ENCODE peak calls at places on chromosome X, in four cellular contexts. O is HCEC 1CT; H is NCI-H1417; Y is activated CD4-positive, alpha-beta T cell treated with anti-CD3 and anti-CD28 coated beads, Interleukin-2, amount 50 U/mL, for 4 hours. P is an unnamed sample.

GRCh38 chrX:6852121-6852520 is 295.4 kb upstream of the STS start:
- DNase-seq in O (no peak), H (no peak), Y (no peak), P (no peak)

GRCh38 chrX:20531667-20532066 is 265.0 kb upstream of the RPS6KA3 start:
- DNase-seq in O (peak; percentile 48), H (no peak), Y (no peak), P (no peak)

GRCh38 chrX:118350221-118350620 is 4.3 kb downstream of the WDR44 start:
- DNase-seq in O (peak; percentile 51), H (no peak), Y (no peak), P (no peak)

GRCh38 chrX:126165721-126166401 is at the start of gene DCAF12L2:
- DNase-seq in O (no peak), H (no peak), Y (no peak), P (peak; percentile 8)

GRCh38 chrX:10111364-10112148 is 45.2 kb upstream of the CLCN4 start:
- DNase-seq in O (no peak), H (no peak), Y (peak; percentile 56), P (no peak)

GRCh38 chrX:20515841-20516461 is 249.2 kb upstream of the RPS6KA3 start:
- DNase-seq in O (peak; percentile 88), H (no peak), Y (no peak), P (no peak)

GRCh38 chrX:39073131-39073530 is 271.9 kb downstream of the MID1IP1 start:
- DNase-seq in O (no peak), H (no peak), Y (no peak), P (no peak)

GRCh38 chrX:458631-459061 is 71.9 kb upstream of the PPP2R3B start:
- DNase-seq in O (no peak), H (no peak), Y (no peak), P (no peak)

GRCh38 chrX:106243376-106243775 is 75.3 kb downstream of the PWWP3B start:
- DNase-seq in O (no peak), H (no peak), Y (no peak), P (no peak)

GRCh38 chrX:110167952-110168451 is 149.9 kb downstream of the AMMECR1 start:
- DNase-seq in O (no peak), H (no peak), Y (peak; percentile 16), P (peak; percentile 58)

GRCh38 chrX:41923925-41924693 is 755 bp upstream of the CASK start:
- DNase-seq in O (peak; percentile 42), H (peak; percentile 25), Y (no peak), P (peak; percentile 66)

GRCh38 chrX:103254171-103254824 is 657 bp downstream of the TCEAL8 start:
- DNase-seq in O (peak; percentile 18), H (no peak), Y (no peak), P (peak; percentile 70)

GRCh38 chrX:111854778-111855490 is 21.0 kb upstream of the TRPC5OS start:
- DNase-seq in O (no peak), H (no peak), Y (no peak), P (peak; percentile 25)

GRCh38 chrX:150205011-150205410 is 158.1 kb upstream of the MAMLD1 start:
- DNase-seq in O (peak; percentile 39), H (no peak), Y (no peak), P (no peak)

GRCh38 chrX:57156397-57157049 is 19.3 kb upstream of the SPIN2A start:
- DNase-seq in O (peak; percentile 4), H (no peak), Y (no peak), P (no peak)

GRCh38 chrX:2692221-2693122 is 1.4 kb downstream of the CD99 start:
- DNase-seq in O (peak; percentile 45), H (no peak), Y (no peak), P (no peak)

GRCh38 chrX:149825424-149825823 is 43.7 kb downstream of the MAGEA9 start:
- DNase-seq in O (no peak), H (peak; percentile 13), Y (peak; percentile 31), P (peak; percentile 26)

GRCh38 chrX:45630078-45630477 is 429.4 kb upstream of the DIPK2B start:
- DNase-seq in O (no peak), H (no peak), Y (no peak), P (no peak)

GRCh38 chrX:43805579-43805978 is 76.7 kb downstream of the MAOB start:
- DNase-seq in O (no peak), H (no peak), Y (no peak), P (no peak)

GRCh38 chrX:80817002-80817401 is 7.3 kb upstream of the BRWD3 start:
- DNase-seq in O (no peak), H (no peak), Y (no peak), P (no peak)

GRCh38 chrX:108732630-108733321 is 3.6 kb downstream of the IRS4 start:
- DNase-seq in O (no peak), H (peak; percentile 14), Y (no peak), P (peak; percentile 51)

GRCh38 chrX:40471965-40472648 is 108.7 kb upstream of the ATP6AP2 start:
- DNase-seq in O (peak; percentile 41), H (peak; percentile 22), Y (peak; percentile 5), P (peak; percentile 96)

GRCh38 chrX:5976332-5976731 is 252.3 kb downstream of the NLGN4X start:
- DNase-seq in O (no peak), H (peak; percentile 90), Y (no peak), P (peak; percentile 17)

GRCh38 chrX:18047440-18047940 is 173.2 kb downstream of the BEND2 start:
- DNase-seq in O (no peak), H (no peak), Y (no peak), P (no peak)

GRCh38 chrX:41875142-41875541 is 48.2 kb downstream of the CASK start:
- DNase-seq in O (peak; percentile 19), H (no peak), Y (no peak), P (no peak)

GRCh38 chrX:37684426-37684825 is 1.2 kb upstream of the XK start:
- DNase-seq in O (no peak), H (no peak), Y (no peak), P (no peak)

GRCh38 chrX:45372151-45372550 is 171.5 kb upstream of the DIPK2B start:
- DNase-seq in O (no peak), H (no peak), Y (no peak), P (no peak)

GRCh38 chrX:119942173-119942819 is 1.3 kb downstream of the NKAP start:
- DNase-seq in O (no peak), H (no peak), Y (no peak), P (no peak)

GRCh38 chrX:38985375-38985774 is 184.1 kb downstream of the MID1IP1 start:
- DNase-seq in O (peak; percentile 32), H (no peak), Y (no peak), P (peak; percentile 64)

GRCh38 chrX:40098264-40099045 is 697 bp upstream of the BCOR start:
- DNase-seq in O (peak; percentile 59), H (peak; percentile 32), Y (peak; percentile 36), P (peak; percentile 79)

GRCh38 chrX:31658360-31658759 is 586.5 kb upstream of the FTHL17 start:
- DNase-seq in O (peak; percentile 49), H (no peak), Y (no peak), P (peak; percentile 38)

GRCh38 chrX:133440081-133440796 is 24.9 kb upstream of the GPC4 start:
- DNase-seq in O (no peak), H (no peak), Y (no peak), P (no peak)

GRCh38 chrX:103792916-103793540 is 16.4 kb downstream of the PLP1 start:
- DNase-seq in O (peak; percentile 84), H (no peak), Y (no peak), P (no peak)

GRCh38 chrX:22323541-22323940 is 50.8 kb downstream of the CBLL2 start:
- DNase-seq in O (peak; percentile 78), H (no peak), Y (no peak), P (no peak)

P was measured in NCI-H69.